ENCODE peak calls at places on chromosomes 2 and 18, in six cellular contexts. One of them, this sample, is unnamed. For H3K36me3, the result is how much of the 10 kb centered on the place peaks cover.

GRCh38 chr18:21369146-21369545 is 127.1 kb downstream of the GREB1L start:
- DNase-seq in heart right ventricle: no peak
- DNase-seq in tibial artery: no peak
- DNase-seq in PC-3: no peak
- DNase-seq in IMR-90: no peak
- DNase-seq in body of pancreas: no peak
- DNase-seq in this sample: no peak

GRCh38 chr2:105934467-105934866 is 189.8 kb downstream of the NCK2 start:
- DNase-seq in heart right ventricle: no peak
- DNase-seq in tibial artery: no peak
- DNase-seq in PC-3: no peak
- DNase-seq in IMR-90: no peak
- DNase-seq in body of pancreas: no peak
- DNase-seq in this sample: no peak

GRCh38 chr18:51321696-51322095 is 124.2 kb upstream of the MEX3C start:
- DNase-seq in heart right ventricle: no peak
- DNase-seq in tibial artery: no peak
- DNase-seq in PC-3: no peak
- DNase-seq in IMR-90: no peak
- DNase-seq in body of pancreas: no peak
- DNase-seq in this sample: no peak

GRCh38 chr2:95266781-95267430 is 7.3 kb upstream of the PROM2 start:
- DNase-seq in heart right ventricle: no peak
- DNase-seq in tibial artery: no peak
- DNase-seq in PC-3: no peak
- DNase-seq in IMR-90: no peak
- DNase-seq in body of pancreas: no peak
- DNase-seq in this sample: no peak

GRCh38 chr2:232892843-232893242 is 22.8 kb downstream of the SNORC start:
- DNase-seq in heart right ventricle: no peak
- DNase-seq in tibial artery: peak
- DNase-seq in PC-3: no peak
- DNase-seq in IMR-90: no peak
- DNase-seq in body of pancreas: no peak
- DNase-seq in this sample: no peak

GRCh38 chr2:167965907-167966306 is 281.5 kb downstream of the STK39 start:
- DNase-seq in heart right ventricle: no peak
- DNase-seq in tibial artery: no peak
- DNase-seq in PC-3: no peak
- DNase-seq in IMR-90: no peak
- DNase-seq in body of pancreas: no peak
- DNase-seq in this sample: no peak

GRCh38 chr2:85057236-85057635 is 76.0 kb upstream of the TCF7L1 start:
- DNase-seq in heart right ventricle: no peak
- DNase-seq in tibial artery: no peak
- DNase-seq in PC-3: no peak
- DNase-seq in IMR-90: peak
- DNase-seq in body of pancreas: no peak
- DNase-seq in this sample: no peak

GRCh38 chr2:27943138-27943537 is 52.6 kb downstream of the BABAM2 start:
- DNase-seq in heart right ventricle: no peak
- DNase-seq in tibial artery: no peak
- DNase-seq in PC-3: no peak
- DNase-seq in IMR-90: no peak
- DNase-seq in body of pancreas: no peak
- DNase-seq in this sample: no peak

GRCh38 chr18:68504441-68505221 is 210.3 kb downstream of the TMX3 start:
- DNase-seq in heart right ventricle: no peak
- DNase-seq in tibial artery: no peak
- DNase-seq in PC-3: no peak
- DNase-seq in IMR-90: no peak
- DNase-seq in body of pancreas: no peak
- DNase-seq in this sample: no peak

GRCh38 chr2:61180686-61181085 is 18.7 kb downstream of the C2orf74 start:
- DNase-seq in heart right ventricle: no peak
- DNase-seq in tibial artery: no peak
- DNase-seq in PC-3: no peak
- DNase-seq in IMR-90: no peak
- DNase-seq in body of pancreas: no peak
- DNase-seq in this sample: no peak

GRCh38 chr2:237061356-237061755 is 24.3 kb upstream of the COPS8 start:
- DNase-seq in heart right ventricle: no peak
- DNase-seq in tibial artery: no peak
- DNase-seq in PC-3: no peak
- DNase-seq in IMR-90: no peak
- DNase-seq in body of pancreas: no peak
- DNase-seq in this sample: no peak

GRCh38 chr2:219124379-219125110 is 36.1 kb downstream of the NHEJ1 start:
- DNase-seq in heart right ventricle: no peak
- DNase-seq in tibial artery: no peak
- DNase-seq in PC-3: no peak
- DNase-seq in IMR-90: peak
- DNase-seq in body of pancreas: no peak
- DNase-seq in this sample: no peak

GRCh38 chr2:167127135-167127534 is 238.9 kb downstream of the XIRP2 start:
- DNase-seq in heart right ventricle: no peak
- DNase-seq in tibial artery: no peak
- DNase-seq in PC-3: peak
- DNase-seq in IMR-90: peak
- DNase-seq in body of pancreas: no peak
- DNase-seq in this sample: no peak

GRCh38 chr2:205868054-205868453 is 185.8 kb downstream of the NRP2 start:
- DNase-seq in heart right ventricle: no peak
- DNase-seq in tibial artery: no peak
- DNase-seq in PC-3: no peak
- DNase-seq in IMR-90: no peak
- DNase-seq in body of pancreas: no peak
- DNase-seq in this sample: no peak

GRCh38 chr2:182229288-182229687 is 197.5 kb downstream of the PDE1A start:
- DNase-seq in heart right ventricle: no peak
- DNase-seq in tibial artery: no peak
- DNase-seq in PC-3: peak
- DNase-seq in IMR-90: peak
- DNase-seq in body of pancreas: no peak
- DNase-seq in this sample: no peak

GRCh38 chr2:135916232-135916631 is 40.0 kb upstream of the MCM6 start:
- DNase-seq in heart right ventricle: no peak
- DNase-seq in tibial artery: no peak
- DNase-seq in PC-3: peak
- DNase-seq in IMR-90: peak
- DNase-seq in body of pancreas: no peak
- DNase-seq in this sample: peak

GRCh38 chr2:99088017-99088416 is 53.5 kb upstream of the C2orf15 start:
- DNase-seq in heart right ventricle: no peak
- DNase-seq in tibial artery: no peak
- DNase-seq in PC-3: no peak
- DNase-seq in IMR-90: no peak
- DNase-seq in body of pancreas: no peak
- DNase-seq in this sample: peak

GRCh38 chr18:75204978-75205759 is 3.8 kb downstream of the PTGR3 start:
- DNase-seq in heart right ventricle: no peak
- DNase-seq in tibial artery: no peak
- DNase-seq in PC-3: no peak
- DNase-seq in IMR-90: peak
- DNase-seq in body of pancreas: no peak
- DNase-seq in this sample: no peak

GRCh38 chr18:75207298-75208054 is 1.5 kb downstream of the PTGR3 start:
- DNase-seq in heart right ventricle: no peak
- DNase-seq in tibial artery: no peak
- DNase-seq in PC-3: peak
- DNase-seq in IMR-90: peak
- DNase-seq in body of pancreas: peak
- DNase-seq in this sample: no peak

GRCh38 chr18:75204262-75204977 is 4.5 kb downstream of the PTGR3 start:
- DNase-seq in heart right ventricle: no peak
- DNase-seq in tibial artery: no peak
- DNase-seq in PC-3: no peak
- DNase-seq in IMR-90: peak
- DNase-seq in body of pancreas: no peak
- DNase-seq in this sample: no peak

GRCh38 chr18:75206637-75207297 is 2.2 kb downstream of the PTGR3 start:
- DNase-seq in heart right ventricle: no peak
- DNase-seq in tibial artery: no peak
- DNase-seq in PC-3: no peak
- DNase-seq in IMR-90: no peak
- DNase-seq in body of pancreas: no peak
- DNase-seq in this sample: no peak

GRCh38 chr18:75205760-75206109 is 3.2 kb downstream of the PTGR3 start:
- DNase-seq in heart right ventricle: no peak
- DNase-seq in tibial artery: no peak
- DNase-seq in PC-3: no peak
- DNase-seq in IMR-90: peak
- DNase-seq in body of pancreas: no peak
- DNase-seq in this sample: no peak
- H3K4me3 ChIP-seq in heart right ventricle: peak
- H3K4me3 ChIP-seq in tibial artery: no peak
- H3K4me3 ChIP-seq in PC-3: no peak
- H3K4me3 ChIP-seq in IMR-90: peak
- H3K4me3 ChIP-seq in body of pancreas: no peak
- H3K4me3 ChIP-seq in this sample: no peak

DNA sequence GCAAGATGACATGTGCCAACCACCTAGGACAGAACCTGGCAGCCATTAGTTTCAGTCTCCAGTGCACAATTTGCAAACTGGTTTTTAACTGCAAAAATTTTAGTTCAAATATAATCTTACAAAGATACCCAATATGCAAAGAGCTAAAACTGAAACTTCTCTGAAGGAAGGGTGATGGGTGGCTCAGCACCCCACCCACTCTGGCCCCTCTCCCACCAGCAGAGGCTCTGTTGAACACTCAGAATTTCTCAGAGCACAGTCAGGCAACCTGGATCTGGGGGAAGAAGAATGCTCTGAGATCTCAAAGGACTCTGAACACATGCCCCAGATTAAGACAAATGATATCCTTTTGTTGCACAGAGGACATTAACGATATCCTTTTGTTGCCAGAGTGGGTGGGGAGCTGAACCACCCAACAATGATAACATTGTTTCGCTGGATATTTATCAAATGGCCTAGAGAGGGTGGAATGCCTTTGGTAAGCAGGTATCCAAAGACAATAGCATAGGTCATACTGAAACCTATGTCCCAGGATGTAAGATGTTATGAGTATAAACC is 104.7 kb downstream of the LBH start:
- DNase-seq in heart right ventricle: no peak
- DNase-seq in tibial artery: no peak
- DNase-seq in PC-3: no peak
- DNase-seq in IMR-90: no peak
- DNase-seq in body of pancreas: no peak
- DNase-seq in this sample: peak
- TF ChIP-seq CTCF in heart right ventricle: no peak
- TF ChIP-seq CTCF in tibial artery: no peak
- TF ChIP-seq CTCF in PC-3: no peak
- TF ChIP-seq CTCF in IMR-90: no peak
- TF ChIP-seq CTCF in body of pancreas: no peak
- TF ChIP-seq CTCF in this sample: peak

GRCh38 chr2:55560855-55561254 is 41.3 kb downstream of the CFAP36 start:
- DNase-seq in heart right ventricle: no peak
- DNase-seq in tibial artery: no peak
- DNase-seq in PC-3: no peak
- DNase-seq in IMR-90: no peak
- DNase-seq in body of pancreas: no peak
- DNase-seq in this sample: no peak

GRCh38 chr2:55555977-55556376 is 36.5 kb downstream of the CFAP36 start:
- DNase-seq in heart right ventricle: no peak
- DNase-seq in tibial artery: no peak
- DNase-seq in PC-3: peak
- DNase-seq in IMR-90: no peak
- DNase-seq in body of pancreas: no peak
- DNase-seq in this sample: no peak

GRCh38 chr2:55553321-55553720 is 33.8 kb downstream of the CFAP36 start:
- DNase-seq in heart right ventricle: no peak
- DNase-seq in tibial artery: no peak
- DNase-seq in PC-3: no peak
- DNase-seq in IMR-90: no peak
- DNase-seq in body of pancreas: no peak
- DNase-seq in this sample: no peak

DNA sequence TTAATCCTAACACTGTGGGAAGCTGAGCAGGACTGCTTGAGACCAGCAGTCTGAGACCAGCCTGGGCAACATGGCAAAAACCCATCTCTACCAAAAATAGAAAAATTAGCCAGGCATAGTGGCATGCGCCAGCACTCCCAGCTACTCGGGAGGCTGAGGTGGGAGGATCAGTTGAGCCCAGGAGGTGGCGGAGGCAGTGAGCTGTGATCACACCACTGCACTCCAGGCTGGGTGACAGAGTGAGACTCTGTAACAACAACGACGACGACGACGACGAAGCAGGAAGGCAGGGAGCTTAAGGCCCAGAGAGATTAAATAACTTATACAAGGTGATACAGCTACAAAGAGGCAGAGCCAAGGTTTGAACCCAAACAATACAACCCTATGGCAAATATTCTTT is 37.3 kb downstream of the CFAP36 start:
- DNase-seq in heart right ventricle: no peak
- DNase-seq in tibial artery: no peak
- DNase-seq in PC-3: no peak
- DNase-seq in IMR-90: no peak
- DNase-seq in body of pancreas: no peak
- DNase-seq in this sample: no peak
- H3K36me3 ChIP-seq in heart right ventricle: half or more
- H3K36me3 ChIP-seq in tibial artery: half or more
- H3K36me3 ChIP-seq in PC-3: under half
- H3K36me3 ChIP-seq in IMR-90: under half
- H3K36me3 ChIP-seq in body of pancreas: under half
- H3K36me3 ChIP-seq in this sample: under half

GRCh38 chr2:235460548-235461047 is 33.2 kb upstream of the AGAP1 start:
- DNase-seq in heart right ventricle: no peak
- DNase-seq in tibial artery: no peak
- DNase-seq in PC-3: no peak
- DNase-seq in IMR-90: no peak
- DNase-seq in body of pancreas: no peak
- DNase-seq in this sample: no peak

GRCh38 chr2:235462415-235462790 is 31.4 kb upstream of the AGAP1 start:
- DNase-seq in heart right ventricle: no peak
- DNase-seq in tibial artery: no peak
- DNase-seq in PC-3: no peak
- DNase-seq in IMR-90: no peak
- DNase-seq in body of pancreas: no peak
- DNase-seq in this sample: no peak

GRCh38 chr2:235467586-235467985 is 26.3 kb upstream of the AGAP1 start:
- DNase-seq in heart right ventricle: no peak
- DNase-seq in tibial artery: no peak
- DNase-seq in PC-3: peak
- DNase-seq in IMR-90: peak
- DNase-seq in body of pancreas: no peak
- DNase-seq in this sample: no peak

GRCh38 chr2:235461763-235462414 is 32.0 kb upstream of the AGAP1 start:
- DNase-seq in heart right ventricle: no peak
- DNase-seq in tibial artery: no peak
- DNase-seq in PC-3: no peak
- DNase-seq in IMR-90: no peak
- DNase-seq in body of pancreas: no peak
- DNase-seq in this sample: no peak

DNA sequence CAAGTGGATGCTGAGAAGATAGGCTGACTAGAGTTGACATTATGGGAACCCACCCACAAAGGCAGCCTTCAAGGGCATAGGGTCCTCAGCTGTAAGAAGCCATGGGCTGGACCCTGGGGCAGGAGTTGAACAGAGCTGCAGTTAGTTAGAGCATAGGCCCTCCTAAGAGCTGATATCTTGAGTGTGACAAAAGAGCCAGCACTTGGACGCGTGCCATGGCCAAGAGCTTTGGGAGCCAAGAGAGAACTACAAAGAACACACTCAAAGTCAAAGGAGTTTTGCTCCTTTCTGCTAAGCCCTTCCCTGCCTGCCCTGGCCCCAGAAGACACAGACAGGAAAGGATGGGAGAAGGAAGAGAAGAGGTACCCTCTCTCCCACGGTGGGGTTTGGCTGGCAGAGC is 29.9 kb upstream of the AGAP1 start:
- DNase-seq in heart right ventricle: peak
- DNase-seq in tibial artery: no peak
- DNase-seq in PC-3: no peak
- DNase-seq in IMR-90: no peak
- DNase-seq in body of pancreas: peak
- DNase-seq in this sample: no peak
- H3K4me3 ChIP-seq in heart right ventricle: no peak
- H3K4me3 ChIP-seq in tibial artery: no peak
- H3K4me3 ChIP-seq in PC-3: no peak
- H3K4me3 ChIP-seq in IMR-90: no peak
- H3K4me3 ChIP-seq in body of pancreas: no peak
- H3K4me3 ChIP-seq in this sample: no peak